ENCODE peak calls at places on chromosomes 4 and X, in ten cellular contexts. Q is GM13977; I is midbrain; P is stomach; C is activated naive CD8-positive, alpha-beta T cell treated with anti-CD3 and anti-CD28 coated beads, Interleukin-2, amount 50 U/mL, for 16 hours; H is fibroblast of pulmonary artery; F is natural killer cell treated with Interleukin-12 subunit alpha and Interleukin-12 subunit beta and Interleukin-15 and Interleukin-18, amount 100 ng/mL, for 72 hours; V is AG08395; S is hypothalamus; G is AG20443. A is an unnamed sample.
A peak's percentile ranks its signal among the peaks of the same experiment; 100 is the strongest.

GRCh38 chr4:78481180-78481579 is 70.4 kb upstream of the ANXA3 start:
- DNase-seq in Q (no peak), I (no peak), P (no peak), C (no peak), H (peak; percentile 71), F (no peak), V (peak; percentile 85), S (no peak), G (peak; percentile 76), A (no peak)

GRCh38 chr4:133476064-133476463 is 327.0 kb downstream of the PCDH10 start:
- DNase-seq in Q (no peak), I (no peak), P (no peak), C (no peak), H (no peak), F (no peak), V (no peak), S (no peak), G (no peak), A (no peak)

GRCh38 chrX:40727599-40728252 is 7.6 kb downstream of the MED14 start:
- DNase-seq in Q (no peak), I (no peak), P (no peak), C (no peak), H (peak; percentile 6), F (no peak), V (no peak), S (no peak), G (no peak), A (no peak)

GRCh38 chr4:85968945-85969830 is 390.7 kb downstream of the MAPK10 start:
- DNase-seq in Q (peak; percentile 27), I (peak; percentile 77), P (no peak), C (no peak), H (peak; percentile 84), F (no peak), V (peak; percentile 74), S (no peak), G (peak; percentile 61), A (peak; percentile 9)

GRCh38 chr4:162972661-162973202 is 194.0 kb downstream of the NAF1 start:
- DNase-seq in Q (no peak), I (no peak), P (no peak), C (no peak), H (no peak), F (no peak), V (no peak), S (no peak), G (no peak), A (no peak)

GRCh38 chr4:185395956-185396723 is 416 bp upstream of the LRP2BP start:
- DNase-seq in Q (peak; percentile 98), I (peak; percentile 99), P (peak; percentile 98), C (peak; percentile 93), H (peak; percentile 98), F (peak; percentile 98), V (peak; percentile 100), S (peak; percentile 94), G (peak; percentile 100), A (peak; percentile 99)

GRCh38 chrX:106177982-106178321 is 9.8 kb downstream of the PWWP3B start:
- DNase-seq in Q (no peak), I (no peak), P (no peak), C (no peak), H (peak; percentile 20), F (no peak), V (no peak), S (no peak), G (no peak), A (no peak)

GRCh38 chr4:68463796-68464195 is 16.5 kb downstream of the TMPRSS11E start:
- DNase-seq in Q (no peak), I (no peak), P (no peak), C (no peak), H (no peak), F (no peak), V (no peak), S (no peak), G (no peak), A (no peak)

GRCh38 chrX:140672840-140673731 is 36.5 kb upstream of the LINC00632 start:
- DNase-seq in Q (no peak), I (peak; percentile 79), P (no peak), C (no peak), H (no peak), F (no peak), V (no peak), S (no peak), G (no peak), A (no peak)

GRCh38 chrX:7214251-7214650 is 66.3 kb upstream of the PUDP start:
- DNase-seq in Q (no peak), I (no peak), P (no peak), C (no peak), H (no peak), F (no peak), V (peak; percentile 25), S (no peak), G (peak; percentile 7), A (no peak)

GRCh38 chrX:129773649-129774458 is 5.9 kb upstream of the SASH3 start:
- DNase-seq in Q (no peak), I (no peak), P (no peak), C (no peak), H (no peak), F (no peak), V (no peak), S (no peak), G (no peak), A (no peak)

GRCh38 chr4:108425988-108426387 is 194.4 kb upstream of the RPL34 start:
- DNase-seq in Q (no peak), I (no peak), P (no peak), C (no peak), H (peak; percentile 29), F (no peak), V (peak; percentile 48), S (no peak), G (peak; percentile 25), A (no peak)

A was measured in cerebellum.